ENCODE peak calls at places on chromosomes 16 and 17, in seven cellular contexts. One of them, this sample, is unnamed. For H3K36me3, the result is how much of the 10 kb centered on the place peaks cover.

GRCh38 chr17:32266389-32267269 is 997 bp downstream of the RHBDL3 start:
- DNase-seq in mucosa of descending colon: no peak
- DNase-seq in tibial nerve: no peak
- DNase-seq in effector memory CD4-positive, alpha-beta T cell: no peak
- DNase-seq in DND-41: no peak
- DNase-seq in GM23248: peak
- DNase-seq in CD8-positive, alpha-beta memory T cell: peak
- DNase-seq in this sample: peak

GRCh38 chr17:70168044-70168978 is 1.0 kb upstream of the KCNJ2 start:
- DNase-seq in CD8-positive, alpha-beta memory T cell: no peak
- DNase-seq in effector memory CD4-positive, alpha-beta T cell: no peak
- DNase-seq in tibial nerve: peak
- DNase-seq in mucosa of descending colon: peak
- DNase-seq in DND-41: no peak
- DNase-seq in GM23248: peak
- DNase-seq in this sample: peak

GRCh38 chr17:82108999-82109480 is 11.0 kb upstream of the FASN start:
- DNase-seq in mucosa of descending colon: no peak
- DNase-seq in CD8-positive, alpha-beta memory T cell: no peak
- DNase-seq in GM23248: no peak
- DNase-seq in DND-41: no peak
- DNase-seq in tibial nerve: no peak
- DNase-seq in effector memory CD4-positive, alpha-beta T cell: no peak
- DNase-seq in this sample: peak

GRCh38 chr17:17103160-17103559 is 60.9 kb downstream of the MPRIP start:
- DNase-seq in mucosa of descending colon: no peak
- DNase-seq in DND-41: no peak
- DNase-seq in CD8-positive, alpha-beta memory T cell: no peak
- DNase-seq in tibial nerve: no peak
- DNase-seq in effector memory CD4-positive, alpha-beta T cell: no peak
- DNase-seq in GM23248: no peak
- DNase-seq in this sample: no peak

GRCh38 chr17:37339321-37339720 is 36.5 kb upstream of the C17orf78 start:
- DNase-seq in mucosa of descending colon: no peak
- DNase-seq in effector memory CD4-positive, alpha-beta T cell: no peak
- DNase-seq in tibial nerve: no peak
- DNase-seq in DND-41: no peak
- DNase-seq in GM23248: no peak
- DNase-seq in CD8-positive, alpha-beta memory T cell: no peak
- DNase-seq in this sample: no peak

GRCh38 chr16:53509906-53510703 is 7.1 kb upstream of the AKTIP start:
- DNase-seq in mucosa of descending colon: peak
- DNase-seq in DND-41: peak
- DNase-seq in tibial nerve: peak
- DNase-seq in GM23248: peak
- DNase-seq in effector memory CD4-positive, alpha-beta T cell: peak
- DNase-seq in CD8-positive, alpha-beta memory T cell: peak
- DNase-seq in this sample: peak

GRCh38 chr16:9102379-9102778 is 10.9 kb downstream of the HAPSTR1 start:
- DNase-seq in GM23248: peak
- DNase-seq in DND-41: no peak
- DNase-seq in effector memory CD4-positive, alpha-beta T cell: no peak
- DNase-seq in tibial nerve: no peak
- DNase-seq in mucosa of descending colon: no peak
- DNase-seq in CD8-positive, alpha-beta memory T cell: no peak
- DNase-seq in this sample: no peak

GRCh38 chr16:67034478-67034877 is 5.5 kb downstream of the CBFB start:
- DNase-seq in mucosa of descending colon: no peak
- DNase-seq in CD8-positive, alpha-beta memory T cell: no peak
- DNase-seq in tibial nerve: no peak
- DNase-seq in effector memory CD4-positive, alpha-beta T cell: no peak
- DNase-seq in DND-41: no peak
- DNase-seq in GM23248: peak
- DNase-seq in this sample: no peak

GRCh38 chr16:85137323-85138072 is 25.2 kb upstream of the CIBAR2 start:
- DNase-seq in GM23248: peak
- DNase-seq in DND-41: no peak
- DNase-seq in effector memory CD4-positive, alpha-beta T cell: no peak
- DNase-seq in mucosa of descending colon: peak
- DNase-seq in CD8-positive, alpha-beta memory T cell: no peak
- DNase-seq in tibial nerve: peak
- DNase-seq in this sample: no peak

GRCh38 chr16:63690961-63691360 is 1430.9 kb downstream of the CDH11 start:
- DNase-seq in mucosa of descending colon: no peak
- DNase-seq in DND-41: no peak
- DNase-seq in tibial nerve: no peak
- DNase-seq in GM23248: no peak
- DNase-seq in CD8-positive, alpha-beta memory T cell: no peak
- DNase-seq in effector memory CD4-positive, alpha-beta T cell: no peak
- DNase-seq in this sample: no peak

GRCh38 chr17:72332367-72332766 is 211.5 kb downstream of the SOX9 start:
- DNase-seq in GM23248: peak
- DNase-seq in mucosa of descending colon: no peak
- DNase-seq in tibial nerve: no peak
- DNase-seq in effector memory CD4-positive, alpha-beta T cell: no peak
- DNase-seq in CD8-positive, alpha-beta memory T cell: no peak
- DNase-seq in DND-41: no peak
- DNase-seq in this sample: no peak

GRCh38 chr17:8963665-8964258 is 1.7 kb downstream of the PIK3R5 start:
- DNase-seq in CD8-positive, alpha-beta memory T cell: no peak
- DNase-seq in DND-41: peak
- DNase-seq in mucosa of descending colon: no peak
- DNase-seq in tibial nerve: no peak
- DNase-seq in effector memory CD4-positive, alpha-beta T cell: no peak
- DNase-seq in GM23248: no peak
- DNase-seq in this sample: no peak

GRCh38 chr16:54174750-54175149 is 111.8 kb downstream of the IRX3 start:
- DNase-seq in GM23248: no peak
- DNase-seq in mucosa of descending colon: no peak
- DNase-seq in effector memory CD4-positive, alpha-beta T cell: no peak
- DNase-seq in tibial nerve: no peak
- DNase-seq in DND-41: no peak
- DNase-seq in CD8-positive, alpha-beta memory T cell: no peak
- DNase-seq in this sample: no peak

GRCh38 chr17:57097832-57098421 is 12.9 kb downstream of the AKAP1 start:
- DNase-seq in effector memory CD4-positive, alpha-beta T cell: no peak
- DNase-seq in mucosa of descending colon: no peak
- DNase-seq in DND-41: no peak
- DNase-seq in tibial nerve: no peak
- DNase-seq in GM23248: peak
- DNase-seq in CD8-positive, alpha-beta memory T cell: no peak
- DNase-seq in this sample: no peak

GRCh38 chr17:53629188-53629587 is 193.5 kb upstream of the KIF2B start:
- DNase-seq in GM23248: peak
- DNase-seq in mucosa of descending colon: no peak
- DNase-seq in effector memory CD4-positive, alpha-beta T cell: no peak
- DNase-seq in CD8-positive, alpha-beta memory T cell: no peak
- DNase-seq in tibial nerve: no peak
- DNase-seq in DND-41: no peak
- DNase-seq in this sample: no peak

GRCh38 chr16:80666378-80667257 is 125.8 kb downstream of the DYNLRB2 start:
- DNase-seq in DND-41: no peak
- DNase-seq in effector memory CD4-positive, alpha-beta T cell: no peak
- DNase-seq in CD8-positive, alpha-beta memory T cell: no peak
- DNase-seq in mucosa of descending colon: no peak
- DNase-seq in GM23248: no peak
- DNase-seq in tibial nerve: no peak
- DNase-seq in this sample: no peak

GRCh38 chr16:88639231-88640038 is 1.1 kb downstream of the IL17C start:
- DNase-seq in DND-41: no peak
- DNase-seq in tibial nerve: no peak
- DNase-seq in effector memory CD4-positive, alpha-beta T cell: no peak
- DNase-seq in CD8-positive, alpha-beta memory T cell: no peak
- DNase-seq in GM23248: peak
- DNase-seq in mucosa of descending colon: peak
- DNase-seq in this sample: peak

GRCh38 chr17:27915715-27916114 is 22.6 kb upstream of the LYRM9 start:
- DNase-seq in mucosa of descending colon: no peak
- DNase-seq in CD8-positive, alpha-beta memory T cell: no peak
- DNase-seq in GM23248: no peak
- DNase-seq in effector memory CD4-positive, alpha-beta T cell: no peak
- DNase-seq in DND-41: no peak
- DNase-seq in tibial nerve: no peak
- DNase-seq in this sample: peak

GRCh38 chr17:39916918-39917317 is 1.5 kb downstream of the GSDMB start:
- DNase-seq in mucosa of descending colon: no peak
- DNase-seq in DND-41: no peak
- DNase-seq in CD8-positive, alpha-beta memory T cell: no peak
- DNase-seq in effector memory CD4-positive, alpha-beta T cell: no peak
- DNase-seq in GM23248: no peak
- DNase-seq in tibial nerve: no peak
- DNase-seq in this sample: peak

GRCh38 chr17:58362368-58363014 is 10.5 kb upstream of the SUPT4H1 start:
- DNase-seq in tibial nerve: no peak
- DNase-seq in CD8-positive, alpha-beta memory T cell: no peak
- DNase-seq in effector memory CD4-positive, alpha-beta T cell: no peak
- DNase-seq in mucosa of descending colon: no peak
- DNase-seq in GM23248: no peak
- DNase-seq in DND-41: no peak
- DNase-seq in this sample: no peak

GRCh38 chr17:9818760-9819159 is 3.1 kb downstream of the GSG1L2 start:
- DNase-seq in CD8-positive, alpha-beta memory T cell: no peak
- DNase-seq in DND-41: no peak
- DNase-seq in mucosa of descending colon: no peak
- DNase-seq in tibial nerve: no peak
- DNase-seq in GM23248: no peak
- DNase-seq in effector memory CD4-positive, alpha-beta T cell: no peak
- DNase-seq in this sample: no peak

GRCh38 chr17:53353919-53354351 is 468.8 kb upstream of the KIF2B start:
- DNase-seq in mucosa of descending colon: peak
- DNase-seq in effector memory CD4-positive, alpha-beta T cell: no peak
- DNase-seq in CD8-positive, alpha-beta memory T cell: no peak
- DNase-seq in DND-41: no peak
- DNase-seq in tibial nerve: no peak
- DNase-seq in GM23248: no peak
- DNase-seq in this sample: peak

GRCh38 chr17:82273327-82274133 is at the start of gene CSNK1D:
- DNase-seq in DND-41: peak
- DNase-seq in mucosa of descending colon: peak
- DNase-seq in GM23248: peak
- DNase-seq in CD8-positive, alpha-beta memory T cell: peak
- DNase-seq in effector memory CD4-positive, alpha-beta T cell: peak
- DNase-seq in tibial nerve: peak
- DNase-seq in this sample: peak

GRCh38 chr17:73478768-73479424 is 165.3 kb downstream of the SDK2 start:
- DNase-seq in GM23248: no peak
- DNase-seq in DND-41: no peak
- DNase-seq in CD8-positive, alpha-beta memory T cell: no peak
- DNase-seq in tibial nerve: no peak
- DNase-seq in mucosa of descending colon: no peak
- DNase-seq in effector memory CD4-positive, alpha-beta T cell: no peak
- DNase-seq in this sample: peak

GRCh38 chr16:55834044-55834443 is 1.1 kb upstream of the CES1 start:
- DNase-seq in CD8-positive, alpha-beta memory T cell: no peak
- DNase-seq in effector memory CD4-positive, alpha-beta T cell: no peak
- DNase-seq in tibial nerve: no peak
- DNase-seq in mucosa of descending colon: no peak
- DNase-seq in DND-41: no peak
- DNase-seq in GM23248: no peak
- DNase-seq in this sample: no peak

GRCh38 chr17:34099859-34100258 is 155.2 kb upstream of the CCL2 start:
- DNase-seq in effector memory CD4-positive, alpha-beta T cell: no peak
- DNase-seq in CD8-positive, alpha-beta memory T cell: no peak
- DNase-seq in tibial nerve: no peak
- DNase-seq in mucosa of descending colon: no peak
- DNase-seq in DND-41: no peak
- DNase-seq in GM23248: no peak
- DNase-seq in this sample: peak

DNA sequence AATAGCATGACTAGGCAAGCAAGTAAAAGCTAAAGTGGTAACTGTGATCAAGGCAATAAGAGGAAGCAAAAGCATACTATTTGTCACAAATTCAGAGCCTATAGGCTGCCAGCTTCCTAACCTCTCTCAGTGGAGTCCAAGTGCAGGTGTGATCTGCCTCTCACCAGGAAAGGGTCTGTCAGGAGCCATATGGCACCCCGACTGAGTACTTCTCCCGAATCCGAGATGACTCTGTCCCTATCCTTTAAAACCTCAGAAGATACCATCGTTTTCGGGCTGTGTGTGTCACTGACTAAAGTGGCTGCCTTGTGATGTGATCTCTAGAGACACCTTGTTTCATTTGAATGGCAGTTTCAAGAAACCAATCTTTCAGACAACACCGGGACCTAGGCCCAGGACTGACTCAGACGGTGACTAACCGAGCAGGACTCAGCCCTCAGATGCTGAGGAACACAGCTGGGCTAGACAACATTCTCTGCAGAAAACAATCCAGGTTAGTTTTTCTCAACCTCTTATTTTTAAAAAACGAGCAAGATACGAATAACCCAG is 63.6 kb downstream of the SMG6 start:
- DNase-seq in DND-41: no peak
- DNase-seq in tibial nerve: no peak
- DNase-seq in GM23248: peak
- DNase-seq in mucosa of descending colon: peak
- DNase-seq in CD8-positive, alpha-beta memory T cell: no peak
- DNase-seq in effector memory CD4-positive, alpha-beta T cell: peak
- DNase-seq in this sample: no peak
- H3K4me3 ChIP-seq in DND-41: no peak
- H3K4me3 ChIP-seq in tibial nerve: no peak
- H3K4me3 ChIP-seq in GM23248: peak
- H3K4me3 ChIP-seq in mucosa of descending colon: no peak
- H3K4me3 ChIP-seq in CD8-positive, alpha-beta memory T cell: no peak
- H3K4me3 ChIP-seq in effector memory CD4-positive, alpha-beta T cell: no peak
- H3K4me3 ChIP-seq in this sample: no peak

DNA sequence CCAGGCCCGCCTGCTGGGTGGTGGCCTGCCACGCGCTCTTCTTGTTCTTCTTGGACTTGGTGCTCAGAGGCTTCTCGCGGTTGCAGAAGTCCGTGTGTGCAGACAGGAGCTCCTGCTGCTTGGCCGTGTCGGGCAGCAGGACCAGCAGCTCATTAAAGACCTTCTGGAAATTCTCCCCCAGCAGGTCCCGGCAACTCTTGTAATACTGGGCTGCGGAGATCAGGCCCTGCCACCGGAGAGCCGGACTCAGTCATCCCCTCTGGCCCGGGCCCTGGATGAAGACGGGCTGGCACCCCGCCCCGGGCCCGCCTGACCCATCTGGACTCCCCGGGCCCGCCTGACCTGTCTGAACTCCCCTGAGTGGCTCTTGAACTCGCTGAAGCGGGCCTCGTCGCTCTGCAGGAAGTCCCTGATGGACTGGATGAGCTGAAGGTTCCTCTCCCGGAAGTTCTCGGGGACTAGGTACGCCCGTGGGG is 8.6 kb downstream of the SYNGR3 start:
- DNase-seq in DND-41: no peak
- DNase-seq in CD8-positive, alpha-beta memory T cell: no peak
- DNase-seq in mucosa of descending colon: no peak
- DNase-seq in tibial nerve: no peak
- DNase-seq in GM23248: no peak
- DNase-seq in effector memory CD4-positive, alpha-beta T cell: no peak
- DNase-seq in this sample: no peak
- H3K36me3 ChIP-seq in DND-41: half or more
- H3K36me3 ChIP-seq in CD8-positive, alpha-beta memory T cell: under half
- H3K36me3 ChIP-seq in mucosa of descending colon: under half
- H3K36me3 ChIP-seq in tibial nerve: under half
- H3K36me3 ChIP-seq in GM23248: under half
- H3K36me3 ChIP-seq in effector memory CD4-positive, alpha-beta T cell: half or more
- H3K36me3 ChIP-seq in this sample: under half

GRCh38 chr16:11629071-11630030 is 38.9 kb upstream of the SNN start:
- DNase-seq in CD8-positive, alpha-beta memory T cell: no peak
- DNase-seq in GM23248: no peak
- DNase-seq in DND-41: peak
- DNase-seq in effector memory CD4-positive, alpha-beta T cell: no peak
- DNase-seq in mucosa of descending colon: no peak
- DNase-seq in tibial nerve: no peak
- DNase-seq in this sample: peak
- H3K4me3 ChIP-seq in CD8-positive, alpha-beta memory T cell: no peak
- H3K4me3 ChIP-seq in GM23248: no peak
- H3K4me3 ChIP-seq in DND-41: no peak
- H3K4me3 ChIP-seq in effector memory CD4-positive, alpha-beta T cell: no peak
- H3K4me3 ChIP-seq in mucosa of descending colon: no peak
- H3K4me3 ChIP-seq in tibial nerve: no peak
- H3K4me3 ChIP-seq in this sample: no peak

GRCh38 chr17:2436516-2436915 is 35.7 kb upstream of the MNT start:
- DNase-seq in effector memory CD4-positive, alpha-beta T cell: no peak
- DNase-seq in CD8-positive, alpha-beta memory T cell: no peak
- DNase-seq in DND-41: no peak
- DNase-seq in mucosa of descending colon: no peak
- DNase-seq in GM23248: no peak
- DNase-seq in tibial nerve: no peak
- DNase-seq in this sample: no peak
- H3K36me3 ChIP-seq in effector memory CD4-positive, alpha-beta T cell: under half
- H3K36me3 ChIP-seq in CD8-positive, alpha-beta memory T cell: under half
- H3K36me3 ChIP-seq in DND-41: half or more
- H3K36me3 ChIP-seq in mucosa of descending colon: under half
- H3K36me3 ChIP-seq in GM23248: under half
- H3K36me3 ChIP-seq in tibial nerve: under half
- H3K36me3 ChIP-seq in this sample: under half

This sample was measured in H7.